ENCODE peak calls at places on chromosomes 11 and 22, in four cellular contexts. One of them, this sample, is unnamed. For H3K36me3, the result is how much of the 10 kb centered on the place peaks cover.

GRCh38 chr22:28141614-28142013 is 222.6 kb upstream of the PITPNB start:
- DNase-seq in PC-9: no peak
- DNase-seq in left ventricle myocardium inferior: no peak
- DNase-seq in H1: no peak
- DNase-seq in this sample: no peak

GRCh38 chr11:58567889-58568512 is 7.7 kb downstream of the LPXN start:
- DNase-seq in left ventricle myocardium inferior: peak
- DNase-seq in PC-9: no peak
- DNase-seq in H1: peak
- DNase-seq in this sample: peak

GRCh38 chr11:94948070-94948617 is 25.2 kb downstream of the CWC15 start:
- DNase-seq in left ventricle myocardium inferior: no peak
- DNase-seq in PC-9: peak
- DNase-seq in H1: no peak
- DNase-seq in this sample: no peak

GRCh38 chr11:128707671-128708070 is 13.8 kb downstream of the FLI1 start:
- DNase-seq in H1: no peak
- DNase-seq in left ventricle myocardium inferior: no peak
- DNase-seq in PC-9: no peak
- DNase-seq in this sample: no peak

GRCh38 chr11:36231300-36231699 is 57.9 kb downstream of the COMMD9 start:
- DNase-seq in left ventricle myocardium inferior: no peak
- DNase-seq in H1: no peak
- DNase-seq in PC-9: no peak
- DNase-seq in this sample: no peak

GRCh38 chr11:61571869-61572268 is 9.0 kb downstream of the SYT7 start:
- DNase-seq in left ventricle myocardium inferior: no peak
- DNase-seq in H1: no peak
- DNase-seq in PC-9: no peak
- DNase-seq in this sample: no peak

GRCh38 chr11:69218946-69219720 is 63.4 kb downstream of the SMIM38 start:
- DNase-seq in H1: no peak
- DNase-seq in PC-9: no peak
- DNase-seq in left ventricle myocardium inferior: no peak
- DNase-seq in this sample: no peak

GRCh38 chr11:128653828-128654231 is 40.0 kb upstream of the FLI1 start:
- DNase-seq in PC-9: no peak
- DNase-seq in H1: no peak
- DNase-seq in left ventricle myocardium inferior: peak
- DNase-seq in this sample: no peak

GRCh38 chr11:76694664-76695063 is 24.1 kb upstream of the LRRC32 start:
- DNase-seq in PC-9: no peak
- DNase-seq in H1: no peak
- DNase-seq in left ventricle myocardium inferior: no peak
- DNase-seq in this sample: no peak

GRCh38 chr22:22171357-22172218 is 73.0 kb upstream of the VPREB1 start:
- DNase-seq in PC-9: no peak
- DNase-seq in left ventricle myocardium inferior: no peak
- DNase-seq in H1: no peak
- DNase-seq in this sample: no peak

GRCh38 chr11:121634889-121635288 is 182.1 kb upstream of the SORL1-AS1 start:
- DNase-seq in left ventricle myocardium inferior: no peak
- DNase-seq in PC-9: no peak
- DNase-seq in H1: no peak
- DNase-seq in this sample: no peak

GRCh38 chr11:16049611-16050010 is 306.7 kb downstream of the SOX6 start:
- DNase-seq in left ventricle myocardium inferior: no peak
- DNase-seq in H1: peak
- DNase-seq in PC-9: no peak
- DNase-seq in this sample: no peak

GRCh38 chr22:44325718-44326548 is 13.2 kb upstream of the SHISAL1 start:
- DNase-seq in left ventricle myocardium inferior: no peak
- DNase-seq in H1: no peak
- DNase-seq in PC-9: no peak
- DNase-seq in this sample: no peak

GRCh38 chr11:47179655-47179991 is 2.9 kb upstream of the ARFGAP2 start:
- DNase-seq in PC-9: no peak
- DNase-seq in left ventricle myocardium inferior: no peak
- DNase-seq in H1: no peak
- DNase-seq in this sample: peak

GRCh38 chr11:720642-721346 is 14.8 kb downstream of the EPS8L2 start:
- DNase-seq in left ventricle myocardium inferior: no peak
- DNase-seq in PC-9: no peak
- DNase-seq in H1: no peak
- DNase-seq in this sample: peak

GRCh38 chr11:59012942-59013256 is 73.2 kb upstream of the GLYATL1B start:
- DNase-seq in left ventricle myocardium inferior: no peak
- DNase-seq in PC-9: no peak
- DNase-seq in H1: no peak
- DNase-seq in this sample: no peak

GRCh38 chr11:36376888-36377758 is 81.0 kb downstream of the PRR5L start:
- DNase-seq in H1: peak
- DNase-seq in PC-9: no peak
- DNase-seq in left ventricle myocardium inferior: peak
- DNase-seq in this sample: peak

GRCh38 chr22:22902247-22902962 is 14.8 kb downstream of the IGLL5 start:
- DNase-seq in H1: no peak
- DNase-seq in PC-9: no peak
- DNase-seq in left ventricle myocardium inferior: no peak
- DNase-seq in this sample: no peak

GRCh38 chr22:40001800-40002577 is 7.2 kb downstream of the FAM83F start:
- DNase-seq in left ventricle myocardium inferior: no peak
- DNase-seq in H1: no peak
- DNase-seq in PC-9: no peak
- DNase-seq in this sample: no peak

GRCh38 chr11:1541474-1542204 is 30.4 kb downstream of the DUSP8 start:
- DNase-seq in PC-9: no peak
- DNase-seq in H1: no peak
- DNase-seq in left ventricle myocardium inferior: no peak
- DNase-seq in this sample: no peak

GRCh38 chr22:19143967-19144400 is 467 bp downstream of the ESS2 start:
- DNase-seq in PC-9: no peak
- DNase-seq in left ventricle myocardium inferior: no peak
- DNase-seq in H1: no peak
- DNase-seq in this sample: no peak

GRCh38 chr11:4704054-4704789 is at the start of gene MMP26:
- DNase-seq in H1: no peak
- DNase-seq in PC-9: no peak
- DNase-seq in left ventricle myocardium inferior: no peak
- DNase-seq in this sample: no peak

GRCh38 chr22:50456466-50457234 is 18.2 kb downstream of the SBF1 start:
- DNase-seq in H1: no peak
- DNase-seq in left ventricle myocardium inferior: no peak
- DNase-seq in PC-9: no peak
- DNase-seq in this sample: no peak
- H3K36me3 ChIP-seq in H1: under half
- H3K36me3 ChIP-seq in left ventricle myocardium inferior: half or more
- H3K36me3 ChIP-seq in PC-9: under half
- H3K36me3 ChIP-seq in this sample: half or more

GRCh38 chr11:67483498-67483798 is 622 bp downstream of the AIP start:
- DNase-seq in left ventricle myocardium inferior: no peak
- DNase-seq in PC-9: no peak
- DNase-seq in H1: no peak
- DNase-seq in this sample: no peak

GRCh38 chr11:67484847-67485311 is 2.1 kb downstream of the AIP start:
- DNase-seq in H1: no peak
- DNase-seq in left ventricle myocardium inferior: no peak
- DNase-seq in PC-9: peak
- DNase-seq in this sample: no peak

GRCh38 chr11:67482736-67483497 is at the start of gene AIP:
- DNase-seq in PC-9: peak
- DNase-seq in H1: peak
- DNase-seq in left ventricle myocardium inferior: peak
- DNase-seq in this sample: peak

GRCh38 chr11:67482275-67482735 is 521 bp upstream of the AIP start:
- DNase-seq in left ventricle myocardium inferior: no peak
- DNase-seq in PC-9: peak
- DNase-seq in H1: no peak
- DNase-seq in this sample: no peak

GRCh38 chr11:67483901-67484665 is 1.3 kb downstream of the AIP start:
- DNase-seq in PC-9: peak
- DNase-seq in left ventricle myocardium inferior: no peak
- DNase-seq in H1: no peak
- DNase-seq in this sample: no peak
- H3K4me3 ChIP-seq in PC-9: peak
- H3K4me3 ChIP-seq in left ventricle myocardium inferior: peak
- H3K4me3 ChIP-seq in H1: peak
- H3K4me3 ChIP-seq in this sample: no peak

DNA sequence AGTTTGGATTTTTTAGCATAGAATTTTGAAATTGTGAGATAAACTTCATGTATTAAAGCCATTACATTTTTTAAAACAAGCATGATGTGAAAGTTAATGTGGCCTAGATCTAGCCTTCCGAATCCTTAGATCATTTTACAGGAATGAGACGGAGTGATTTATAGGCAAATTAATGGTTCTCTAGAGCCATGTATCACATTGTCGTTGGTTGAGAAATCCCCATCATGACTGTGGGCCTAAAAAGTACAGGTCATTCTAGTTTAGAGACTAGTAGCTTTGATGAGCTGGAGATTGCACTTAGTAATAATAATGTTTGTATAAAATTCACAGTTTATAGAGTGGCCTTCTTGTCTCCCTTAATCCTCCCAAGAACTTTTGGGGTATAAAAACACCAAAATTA is 7.1 kb downstream of the EWSR1 start:
- DNase-seq in left ventricle myocardium inferior: no peak
- DNase-seq in PC-9: no peak
- DNase-seq in H1: no peak
- DNase-seq in this sample: no peak
- H3K36me3 ChIP-seq in left ventricle myocardium inferior: half or more
- H3K36me3 ChIP-seq in PC-9: half or more
- H3K36me3 ChIP-seq in H1: half or more
- H3K36me3 ChIP-seq in this sample: half or more

DNA sequence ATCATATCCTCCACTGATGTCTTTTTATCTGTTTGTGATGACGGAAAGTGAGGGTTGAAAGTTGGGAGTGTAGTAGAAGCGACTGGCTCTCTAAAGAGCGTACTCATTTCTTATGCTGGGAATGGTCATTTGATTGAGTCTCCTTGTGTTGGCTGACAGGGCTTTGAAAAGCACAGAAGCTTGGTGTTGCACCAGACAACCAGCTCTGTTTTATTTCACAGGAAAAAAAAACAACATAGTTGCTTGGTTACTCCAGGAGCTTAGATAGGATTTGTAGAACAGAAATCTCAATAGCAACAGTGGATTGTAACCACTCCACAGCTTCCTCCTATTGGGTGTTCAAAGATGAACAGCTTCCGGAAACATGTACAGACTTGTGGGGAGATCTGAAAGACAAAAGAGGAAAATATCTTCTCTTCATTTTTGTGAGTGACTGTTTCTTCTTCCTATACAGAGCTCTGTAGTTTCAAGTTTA is 2.7 kb downstream of the RBM14 start:
- DNase-seq in H1: no peak
- DNase-seq in PC-9: no peak
- DNase-seq in left ventricle myocardium inferior: no peak
- DNase-seq in this sample: no peak
- H3K4me3 ChIP-seq in H1: no peak
- H3K4me3 ChIP-seq in PC-9: peak
- H3K4me3 ChIP-seq in left ventricle myocardium inferior: peak
- H3K4me3 ChIP-seq in this sample: peak

GRCh38 chr22:20571531-20572007 is 64.2 kb downstream of the MED15 start:
- DNase-seq in H1: no peak
- DNase-seq in left ventricle myocardium inferior: peak
- DNase-seq in PC-9: no peak
- DNase-seq in this sample: peak
- H3K36me3 ChIP-seq in H1: under half
- H3K36me3 ChIP-seq in left ventricle myocardium inferior: half or more
- H3K36me3 ChIP-seq in PC-9: under half
- H3K36me3 ChIP-seq in this sample: half or more

DNA sequence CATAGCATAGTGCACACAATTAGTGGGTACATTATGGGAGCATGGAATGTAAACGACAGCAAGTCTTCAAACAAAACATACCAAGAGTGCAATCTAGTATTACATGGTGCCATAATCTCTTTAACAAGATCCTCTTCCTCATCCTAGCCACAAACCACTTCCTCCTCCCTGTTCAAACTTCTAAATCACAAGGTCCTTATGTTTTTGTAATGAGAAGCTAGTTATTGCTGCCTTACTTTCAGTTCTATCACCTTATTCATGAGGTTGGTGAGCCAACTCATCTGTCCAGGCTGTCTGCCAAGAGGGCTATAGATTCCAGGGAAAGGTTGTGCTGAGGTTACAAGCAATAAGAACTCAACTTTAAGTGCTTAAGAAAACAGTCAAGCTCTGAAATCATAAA is 195.4 kb upstream of the ARHGAP20 start:
- DNase-seq in PC-9: peak
- DNase-seq in H1: no peak
- DNase-seq in left ventricle myocardium inferior: no peak
- DNase-seq in this sample: no peak
- H3K4me3 ChIP-seq in PC-9: no peak
- H3K4me3 ChIP-seq in H1: no peak
- H3K4me3 ChIP-seq in left ventricle myocardium inferior: no peak
- H3K4me3 ChIP-seq in this sample: no peak

GRCh38 chr11:13726456-13726855 is 58.0 kb downstream of the FAR1 start:
- DNase-seq in H1: no peak
- DNase-seq in left ventricle myocardium inferior: no peak
- DNase-seq in PC-9: no peak
- DNase-seq in this sample: no peak
- H3K36me3 ChIP-seq in H1: under half
- H3K36me3 ChIP-seq in left ventricle myocardium inferior: half or more
- H3K36me3 ChIP-seq in PC-9: under half
- H3K36me3 ChIP-seq in this sample: under half

GRCh38 chr22:20610757-20611156 is 103.3 kb downstream of the MED15 start:
- DNase-seq in left ventricle myocardium inferior: no peak
- DNase-seq in PC-9: no peak
- DNase-seq in H1: no peak
- DNase-seq in this sample: no peak
- H3K4me3 ChIP-seq in left ventricle myocardium inferior: no peak
- H3K4me3 ChIP-seq in PC-9: no peak
- H3K4me3 ChIP-seq in H1: no peak
- H3K4me3 ChIP-seq in this sample: no peak

This sample was measured in BE2C.